ENCODE peak calls at places on chromosome 7, in four cellular contexts. One of them, this sample, is unnamed.

GRCh38 chr7:24716480-24717246 is 40.6 kb downstream of the GSDME start:
- DNase-seq in lung: no peak
- DNase-seq in GM23338: no peak
- DNase-seq in CD8-positive, alpha-beta T cell: no peak
- DNase-seq in this sample: no peak

GRCh38 chr7:78161781-78162180 is 363.2 kb downstream of the PHTF2 start:
- DNase-seq in lung: no peak
- DNase-seq in GM23338: no peak
- DNase-seq in CD8-positive, alpha-beta T cell: no peak
- DNase-seq in this sample: no peak

GRCh38 chr7:122255454-122255853 is 49.1 kb downstream of the FEZF1 start:
- DNase-seq in lung: no peak
- DNase-seq in GM23338: peak; percentile 28
- DNase-seq in CD8-positive, alpha-beta T cell: no peak
- DNase-seq in this sample: no peak

GRCh38 chr7:50400114-50400513 is 50.0 kb downstream of the FIGNL1 start:
- DNase-seq in lung: no peak
- DNase-seq in GM23338: no peak
- DNase-seq in CD8-positive, alpha-beta T cell: no peak
- DNase-seq in this sample: no peak

GRCh38 chr7:140402178-140402835 is 1.6 kb upstream of the RAB19 start:
- DNase-seq in lung: no peak
- DNase-seq in GM23338: no peak
- DNase-seq in CD8-positive, alpha-beta T cell: no peak
- DNase-seq in this sample: no peak

GRCh38 chr7:39827571-39827970 is 122.5 kb upstream of the CDK13 start:
- DNase-seq in lung: no peak
- DNase-seq in GM23338: no peak
- DNase-seq in CD8-positive, alpha-beta T cell: no peak
- DNase-seq in this sample: no peak

GRCh38 chr7:151051108-151051507 is 2.8 kb downstream of the ASIC3 start:
- DNase-seq in lung: peak; percentile 48
- DNase-seq in GM23338: peak; percentile 95
- DNase-seq in CD8-positive, alpha-beta T cell: peak; percentile 20
- DNase-seq in this sample: peak; percentile 75

GRCh38 chr7:51346136-51346535 is 29.5 kb upstream of the COBL start:
- DNase-seq in lung: no peak
- DNase-seq in GM23338: no peak
- DNase-seq in CD8-positive, alpha-beta T cell: no peak
- DNase-seq in this sample: no peak

GRCh38 chr7:88758355-88759215 is 915 bp upstream of the ZNF804B start:
- DNase-seq in lung: no peak
- DNase-seq in GM23338: peak; percentile 65
- DNase-seq in CD8-positive, alpha-beta T cell: no peak
- DNase-seq in this sample: no peak

GRCh38 chr7:23715099-23715498 is 5.1 kb downstream of the STK31 start:
- DNase-seq in lung: no peak
- DNase-seq in GM23338: no peak
- DNase-seq in CD8-positive, alpha-beta T cell: no peak
- DNase-seq in this sample: no peak

GRCh38 chr7:129774359-129774758 is 162.8 kb downstream of the NRF1 start:
- DNase-seq in lung: no peak
- DNase-seq in GM23338: peak; percentile 60
- DNase-seq in CD8-positive, alpha-beta T cell: no peak
- DNase-seq in this sample: no peak

GRCh38 chr7:5212633-5213285 is 22.7 kb downstream of the WIPI2 start:
- DNase-seq in lung: no peak
- DNase-seq in GM23338: no peak
- DNase-seq in CD8-positive, alpha-beta T cell: no peak
- DNase-seq in this sample: no peak

GRCh38 chr7:28362812-28363211 is 49.5 kb upstream of the CREB5 start:
- DNase-seq in lung: no peak
- DNase-seq in GM23338: peak; percentile 27
- DNase-seq in CD8-positive, alpha-beta T cell: no peak
- DNase-seq in this sample: no peak
- TF ChIP-seq CTCF in lung: no peak
- TF ChIP-seq CTCF in GM23338: no peak
- TF ChIP-seq CTCF in CD8-positive, alpha-beta T cell: no peak
- TF ChIP-seq CTCF in this sample: peak; percentile 10

DNA sequence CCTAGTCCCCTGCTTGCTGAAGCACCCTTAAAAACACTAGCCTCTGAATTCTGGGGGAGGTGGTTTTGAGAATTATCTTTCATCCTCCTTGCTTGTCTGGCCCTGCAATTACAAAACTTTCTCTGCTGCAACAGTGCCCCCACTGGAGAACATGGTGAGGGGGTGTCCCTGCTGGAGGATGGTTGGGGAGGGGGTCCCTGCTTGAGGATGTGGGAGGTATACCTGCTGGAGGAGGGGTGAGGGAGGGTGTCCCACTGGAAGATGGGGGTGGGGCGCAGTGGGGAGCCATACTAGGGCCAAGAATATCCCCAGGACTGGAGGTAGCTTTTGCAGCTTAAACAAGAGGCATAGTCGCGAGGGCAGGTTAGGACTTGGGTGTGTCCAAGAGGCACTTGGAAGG is 3.2 kb upstream of the POLM start:
- DNase-seq in lung: no peak
- DNase-seq in GM23338: peak; percentile 41
- DNase-seq in CD8-positive, alpha-beta T cell: no peak
- DNase-seq in this sample: no peak
- TF ChIP-seq CTCF in lung: no peak
- TF ChIP-seq CTCF in GM23338: peak; percentile 64
- TF ChIP-seq CTCF in CD8-positive, alpha-beta T cell: no peak
- TF ChIP-seq CTCF in this sample: no peak

DNA sequence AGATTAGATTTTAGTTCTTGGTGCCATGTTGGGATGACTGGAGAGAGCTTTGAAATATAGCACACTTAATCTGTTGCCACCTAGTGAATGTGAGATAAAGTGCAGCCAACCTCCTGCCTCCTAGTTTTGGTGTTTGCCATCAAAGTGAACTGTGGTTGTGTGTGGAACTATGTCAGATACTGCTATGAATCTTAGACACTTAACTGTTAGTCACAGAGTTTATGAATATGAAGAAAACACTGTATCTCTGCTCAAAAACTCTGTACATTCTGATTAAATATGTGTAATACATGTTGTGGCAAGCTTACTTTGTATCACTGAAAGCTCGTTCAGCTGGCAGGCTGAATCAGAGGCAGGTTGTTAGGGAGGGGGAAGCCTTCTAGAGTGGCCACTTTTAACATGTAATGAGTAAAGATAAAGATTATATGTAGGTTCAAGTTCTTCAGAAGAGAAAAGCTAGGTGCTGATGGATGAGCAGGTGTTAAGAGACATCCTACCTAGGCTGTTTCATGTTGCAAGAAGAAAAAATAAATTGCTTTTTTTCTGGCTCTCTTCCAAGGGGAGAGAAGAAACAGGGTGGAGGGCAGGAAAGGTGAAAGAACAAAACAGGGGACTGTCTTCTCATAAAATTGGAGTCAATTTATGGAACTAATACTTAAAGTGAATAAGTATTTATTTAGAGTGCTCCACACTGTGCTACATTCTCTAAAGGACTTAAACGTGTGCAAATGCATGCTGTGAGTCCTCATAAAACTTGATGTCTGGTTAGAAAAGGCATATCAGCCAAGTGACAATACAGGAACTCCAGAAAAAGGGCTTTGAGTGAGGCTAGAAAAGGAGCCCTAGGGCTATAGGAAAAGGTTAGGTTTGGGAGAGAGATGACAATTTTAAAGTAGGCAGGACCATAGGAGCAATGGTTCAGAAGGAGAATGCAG is 14.1 kb upstream of the LAMB1 start:
- DNase-seq in lung: no peak
- DNase-seq in GM23338: peak; percentile 46
- DNase-seq in CD8-positive, alpha-beta T cell: no peak
- DNase-seq in this sample: no peak
- TF ChIP-seq CTCF in lung: no peak
- TF ChIP-seq CTCF in GM23338: peak; percentile 64
- TF ChIP-seq CTCF in CD8-positive, alpha-beta T cell: no peak
- TF ChIP-seq CTCF in this sample: peak; percentile 44

DNA sequence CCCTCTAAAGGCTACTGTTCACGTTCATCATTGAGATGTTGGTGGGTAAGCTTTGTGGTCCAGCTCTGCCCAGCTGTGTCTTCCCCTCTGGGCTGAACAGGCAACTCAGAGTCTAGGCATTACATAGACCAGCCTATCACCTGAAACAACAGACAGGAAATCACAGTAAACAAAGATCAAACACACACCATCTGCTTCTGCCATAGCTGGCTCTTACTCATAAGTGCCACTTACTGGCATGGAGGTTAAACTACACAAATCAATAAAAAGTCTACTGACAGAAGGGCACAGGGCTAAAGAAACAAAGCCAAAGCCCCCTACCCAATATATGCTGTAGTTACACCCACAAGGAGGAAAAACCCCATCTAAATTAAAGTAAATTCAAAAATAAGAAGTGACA is 35.0 kb downstream of the SEPTIN14 start:
- DNase-seq in lung: no peak
- DNase-seq in GM23338: no peak
- DNase-seq in CD8-positive, alpha-beta T cell: no peak
- DNase-seq in this sample: no peak
- TF ChIP-seq CTCF in lung: no peak
- TF ChIP-seq CTCF in GM23338: no peak
- TF ChIP-seq CTCF in CD8-positive, alpha-beta T cell: no peak
- TF ChIP-seq CTCF in this sample: no peak

DNA sequence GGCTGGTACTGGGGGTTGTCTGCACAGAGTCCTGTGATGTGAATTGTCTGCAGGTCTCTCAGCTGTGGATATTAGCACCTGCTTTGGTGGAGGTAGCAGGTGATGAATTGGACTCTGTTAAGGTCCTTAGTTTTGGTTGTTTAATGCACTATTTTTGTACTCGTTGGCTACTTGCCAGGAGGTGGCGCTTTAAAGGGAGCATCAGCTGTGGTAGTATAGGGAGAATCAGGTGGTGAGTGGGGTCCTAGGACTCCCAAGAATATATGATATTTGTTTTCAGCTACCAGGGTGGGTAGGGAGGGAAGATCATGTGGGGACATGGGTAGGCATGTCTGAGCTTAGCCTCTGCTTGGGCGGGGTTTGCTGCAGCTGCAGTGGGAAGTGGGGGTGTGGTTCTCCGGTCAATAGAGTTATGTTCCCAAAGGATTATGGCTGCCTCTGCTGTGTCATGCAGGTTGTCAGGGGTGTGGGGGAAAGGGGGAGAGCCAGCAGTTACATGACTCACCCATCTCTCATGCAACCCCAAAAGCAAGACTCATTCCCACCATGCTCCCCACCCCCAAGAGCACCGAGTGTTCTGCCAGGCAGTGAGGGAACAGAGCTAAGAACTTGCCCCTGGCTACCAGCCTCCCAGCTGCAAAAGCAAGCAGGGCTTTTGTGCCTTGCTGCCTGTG is 53.7 kb upstream of the ZNF273 start:
- DNase-seq in lung: no peak
- DNase-seq in GM23338: peak; percentile 64
- DNase-seq in CD8-positive, alpha-beta T cell: no peak
- DNase-seq in this sample: no peak
- TF ChIP-seq CTCF in lung: no peak
- TF ChIP-seq CTCF in GM23338: peak; percentile 67
- TF ChIP-seq CTCF in CD8-positive, alpha-beta T cell: no peak
- TF ChIP-seq CTCF in this sample: no peak

GRCh38 chr7:158971214-158971613 is 114.9 kb downstream of the DYNC2I1 start:
- DNase-seq in lung: no peak
- DNase-seq in GM23338: no peak
- DNase-seq in CD8-positive, alpha-beta T cell: no peak
- DNase-seq in this sample: no peak
- TF ChIP-seq CTCF in lung: no peak
- TF ChIP-seq CTCF in GM23338: no peak
- TF ChIP-seq CTCF in CD8-positive, alpha-beta T cell: no peak
- TF ChIP-seq CTCF in this sample: no peak

GRCh38 chr7:36029846-36030510 is 123.1 kb upstream of the EEPD1 start:
- DNase-seq in lung: no peak
- DNase-seq in GM23338: no peak
- DNase-seq in CD8-positive, alpha-beta T cell: no peak
- DNase-seq in this sample: no peak
- TF ChIP-seq CTCF in lung: no peak
- TF ChIP-seq CTCF in GM23338: no peak
- TF ChIP-seq CTCF in CD8-positive, alpha-beta T cell: no peak
- TF ChIP-seq CTCF in this sample: no peak

GRCh38 chr7:92834661-92835139 is 1.7 kb downstream of the CDK6 start:
- DNase-seq in lung: peak; percentile 33
- DNase-seq in GM23338: peak; percentile 75
- DNase-seq in CD8-positive, alpha-beta T cell: peak; percentile 6
- DNase-seq in this sample: peak; percentile 14

GRCh38 chr7:92832623-92833023 is 3.8 kb downstream of the CDK6 start:
- DNase-seq in lung: no peak
- DNase-seq in GM23338: no peak
- DNase-seq in CD8-positive, alpha-beta T cell: no peak
- DNase-seq in this sample: no peak

GRCh38 chr7:92835140-92835850 is 1.1 kb downstream of the CDK6 start:
- DNase-seq in lung: peak; percentile 58
- DNase-seq in GM23338: peak; percentile 93
- DNase-seq in CD8-positive, alpha-beta T cell: peak; percentile 25
- DNase-seq in this sample: peak; percentile 27

GRCh38 chr7:92833024-92833765 is 3.2 kb downstream of the CDK6 start:
- DNase-seq in lung: peak; percentile 89
- DNase-seq in GM23338: peak; percentile 94
- DNase-seq in CD8-positive, alpha-beta T cell: peak; percentile 78
- DNase-seq in this sample: peak; percentile 77

DNA sequence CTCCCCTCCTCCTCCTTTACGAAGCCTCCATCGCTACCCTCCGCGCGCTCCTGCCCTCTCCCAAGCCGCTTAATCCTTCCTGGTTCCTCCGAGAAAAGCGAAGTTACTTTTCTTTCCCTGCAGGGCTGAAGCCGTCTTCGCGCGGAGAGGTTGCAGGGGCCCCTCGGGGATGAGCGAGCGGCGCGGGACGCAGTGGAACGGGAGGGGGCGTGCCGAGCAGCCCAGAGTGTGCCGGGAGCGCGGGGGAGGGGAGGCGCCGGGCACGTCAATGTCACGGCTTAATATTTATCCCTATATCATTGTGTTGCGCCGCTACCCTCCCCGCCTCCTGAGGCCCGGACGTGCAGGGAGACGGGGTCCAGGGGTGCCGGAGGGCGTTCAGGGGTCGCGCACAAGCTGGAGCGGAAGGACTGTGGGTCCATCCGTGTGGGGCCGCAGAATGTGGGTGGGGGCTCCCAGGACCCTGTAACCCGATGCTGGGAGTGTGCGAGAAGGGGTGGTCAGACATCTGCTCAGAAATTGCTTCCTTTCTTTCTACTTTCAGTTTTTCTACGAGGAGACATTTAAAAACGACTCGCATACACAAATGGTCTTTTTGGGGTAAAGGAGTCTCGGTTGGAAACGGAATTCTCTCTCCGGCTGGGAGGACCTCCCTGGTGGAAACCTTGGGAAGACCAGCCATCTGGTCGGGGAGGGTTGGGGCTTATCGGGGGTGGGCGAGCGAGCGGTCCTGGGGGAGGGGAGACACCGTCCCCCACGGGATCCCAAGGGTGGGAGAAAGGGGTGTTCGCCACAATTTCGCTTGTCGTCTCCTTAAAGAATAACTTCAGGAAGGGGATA is 2.4 kb downstream of the CDK6 start:
- DNase-seq in lung: peak; percentile 71
- DNase-seq in GM23338: peak; percentile 67
- DNase-seq in CD8-positive, alpha-beta T cell: peak; percentile 68
- DNase-seq in this sample: peak; percentile 53
- TF ChIP-seq CTCF in lung: no peak
- TF ChIP-seq CTCF in GM23338: peak; percentile 37
- TF ChIP-seq CTCF in CD8-positive, alpha-beta T cell: no peak
- TF ChIP-seq CTCF in this sample: peak; percentile 19

This sample was measured in progenitor cell of endocrine pancreas.